ENCODE peak calls at places on chromosomes 7 and 10, in five cellular contexts. One of them, this sample, is unnamed.
A peak's percentile ranks its signal among the peaks of the same experiment; 100 is the strongest.

GRCh38 chr10:79994556-79994955 is 45.7 kb upstream of the SFTPD start:
- DNase-seq in astrocyte: no peak
- DNase-seq in stomach: no peak
- DNase-seq in mammary epithelial cell: no peak
- DNase-seq in cardiac muscle cell: no peak
- DNase-seq in this sample: no peak

GRCh38 chr10:112223725-112224124 is 40.2 kb upstream of the GPAM start:
- DNase-seq in mammary epithelial cell: no peak
- DNase-seq in cardiac muscle cell: no peak
- DNase-seq in astrocyte: no peak
- DNase-seq in stomach: no peak
- DNase-seq in this sample: peak; percentile 9

GRCh38 chr7:52501696-52502095 is 533.7 kb upstream of the POM121L12 start:
- DNase-seq in stomach: no peak
- DNase-seq in cardiac muscle cell: no peak
- DNase-seq in mammary epithelial cell: no peak
- DNase-seq in astrocyte: no peak
- DNase-seq in this sample: no peak

GRCh38 chr10:78700816-78701520 is 367.8 kb upstream of the ZMIZ1 start:
- DNase-seq in mammary epithelial cell: no peak
- DNase-seq in astrocyte: no peak
- DNase-seq in cardiac muscle cell: no peak
- DNase-seq in stomach: no peak
- DNase-seq in this sample: no peak

GRCh38 chr7:130393095-130393494 is 12.8 kb downstream of the CPA1 start:
- DNase-seq in stomach: no peak
- DNase-seq in astrocyte: peak; percentile 82
- DNase-seq in cardiac muscle cell: peak; percentile 74
- DNase-seq in mammary epithelial cell: no peak
- DNase-seq in this sample: no peak

GRCh38 chr7:69109131-69109740 is 489.0 kb upstream of the AUTS2 start:
- DNase-seq in astrocyte: no peak
- DNase-seq in stomach: no peak
- DNase-seq in mammary epithelial cell: no peak
- DNase-seq in cardiac muscle cell: no peak
- DNase-seq in this sample: no peak

GRCh38 chr10:43057231-43057711 is 19.6 kb upstream of the RET start:
- DNase-seq in stomach: no peak
- DNase-seq in mammary epithelial cell: no peak
- DNase-seq in astrocyte: no peak
- DNase-seq in cardiac muscle cell: no peak
- DNase-seq in this sample: no peak

GRCh38 chr7:129664029-129665012 is 52.8 kb downstream of the NRF1 start:
- DNase-seq in cardiac muscle cell: peak; percentile 83
- DNase-seq in astrocyte: peak; percentile 57
- DNase-seq in stomach: no peak
- DNase-seq in mammary epithelial cell: peak; percentile 48
- DNase-seq in this sample: peak; percentile 32

GRCh38 chr10:17951868-17952371 is at the start of gene SLC39A12:
- DNase-seq in astrocyte: peak; percentile 75
- DNase-seq in mammary epithelial cell: peak; percentile 42
- DNase-seq in cardiac muscle cell: peak; percentile 33
- DNase-seq in stomach: no peak
- DNase-seq in this sample: no peak

GRCh38 chr7:2191026-2191425 is 41.7 kb downstream of the MAD1L1 start:
- DNase-seq in cardiac muscle cell: no peak
- DNase-seq in mammary epithelial cell: no peak
- DNase-seq in astrocyte: peak; percentile 61
- DNase-seq in stomach: no peak
- DNase-seq in this sample: no peak

GRCh38 chr10:7275761-7276440 is 134.9 kb downstream of the SFMBT2 start:
- DNase-seq in astrocyte: no peak
- DNase-seq in mammary epithelial cell: no peak
- DNase-seq in stomach: no peak
- DNase-seq in cardiac muscle cell: no peak
- DNase-seq in this sample: no peak

GRCh38 chr7:101240226-101241014 is 2.8 kb upstream of the CLDN15 start:
- DNase-seq in astrocyte: no peak
- DNase-seq in mammary epithelial cell: no peak
- DNase-seq in cardiac muscle cell: no peak
- DNase-seq in stomach: no peak
- DNase-seq in this sample: peak; percentile 99
- H3K4me1 ChIP-seq in astrocyte: peaks cover 9% of the 10 kb centered on the region
- H3K4me1 ChIP-seq in mammary epithelial cell: peaks cover 25% of the 10 kb centered on the region
- H3K4me1 ChIP-seq in cardiac muscle cell: peaks cover 10% of the 10 kb centered on the region
- H3K4me1 ChIP-seq in stomach: peaks cover 76% of the 10 kb centered on the region
- H3K4me1 ChIP-seq in this sample: peaks cover 1% of the 10 kb centered on the region

GRCh38 chr7:99121496-99122021 is 22.3 kb downstream of the SMURF1 start:
- DNase-seq in mammary epithelial cell: no peak
- DNase-seq in astrocyte: no peak
- DNase-seq in cardiac muscle cell: peak; percentile 76
- DNase-seq in stomach: no peak
- DNase-seq in this sample: no peak
- H3K4me3 ChIP-seq in mammary epithelial cell: no peak overlapping the region
- H3K4me3 ChIP-seq in astrocyte: no peak overlapping the region
- H3K4me3 ChIP-seq in cardiac muscle cell: no peak overlapping the region
- H3K4me3 ChIP-seq in stomach: no peak overlapping the region
- H3K4me3 ChIP-seq in this sample: no peak overlapping the region

GRCh38 chr7:138661236-138661635 is 39.9 kb downstream of the SVOPL start:
- DNase-seq in astrocyte: no peak
- DNase-seq in mammary epithelial cell: no peak
- DNase-seq in stomach: no peak
- DNase-seq in cardiac muscle cell: no peak
- DNase-seq in this sample: no peak
- H3K4me1 ChIP-seq in astrocyte: peaks cover 2% of the 10 kb centered on the region
- H3K4me1 ChIP-seq in mammary epithelial cell: peaks cover 3% of the 10 kb centered on the region
- H3K4me1 ChIP-seq in stomach: peaks cover 6% of the 10 kb centered on the region
- H3K4me1 ChIP-seq in cardiac muscle cell: peaks cover 52% of the 10 kb centered on the region
- H3K4me1 ChIP-seq in this sample: no peaks in the 10 kb centered on the region

DNA sequence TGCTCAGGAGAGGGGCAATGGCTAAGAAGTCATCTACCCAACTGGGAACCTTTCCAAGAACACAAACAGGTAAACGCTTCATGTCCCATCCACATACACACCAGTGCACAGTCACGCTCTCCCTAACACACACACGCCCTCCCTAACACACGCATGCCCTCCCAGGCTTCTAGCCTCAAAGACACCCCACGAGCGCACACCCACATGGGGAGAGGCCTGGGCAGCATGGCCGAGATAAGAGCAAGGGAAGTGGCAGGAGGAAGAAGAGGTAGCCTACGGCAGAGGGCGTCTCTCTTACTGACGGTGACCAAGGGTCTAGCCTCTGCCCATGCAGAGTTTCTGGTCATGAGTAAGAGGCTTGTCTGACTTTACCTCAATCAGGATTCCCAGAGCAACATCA is 3.1 kb downstream of the CYREN start:
- DNase-seq in cardiac muscle cell: no peak
- DNase-seq in mammary epithelial cell: no peak
- DNase-seq in astrocyte: no peak
- DNase-seq in stomach: no peak
- DNase-seq in this sample: no peak
- H3K4me3 ChIP-seq in cardiac muscle cell: no peak overlapping the region
- H3K4me3 ChIP-seq in mammary epithelial cell: no peak overlapping the region
- H3K4me3 ChIP-seq in astrocyte: no peak overlapping the region
- H3K4me3 ChIP-seq in stomach: peak overlapping the region; percentile 2
- H3K4me3 ChIP-seq in this sample: no peak overlapping the region

DNA sequence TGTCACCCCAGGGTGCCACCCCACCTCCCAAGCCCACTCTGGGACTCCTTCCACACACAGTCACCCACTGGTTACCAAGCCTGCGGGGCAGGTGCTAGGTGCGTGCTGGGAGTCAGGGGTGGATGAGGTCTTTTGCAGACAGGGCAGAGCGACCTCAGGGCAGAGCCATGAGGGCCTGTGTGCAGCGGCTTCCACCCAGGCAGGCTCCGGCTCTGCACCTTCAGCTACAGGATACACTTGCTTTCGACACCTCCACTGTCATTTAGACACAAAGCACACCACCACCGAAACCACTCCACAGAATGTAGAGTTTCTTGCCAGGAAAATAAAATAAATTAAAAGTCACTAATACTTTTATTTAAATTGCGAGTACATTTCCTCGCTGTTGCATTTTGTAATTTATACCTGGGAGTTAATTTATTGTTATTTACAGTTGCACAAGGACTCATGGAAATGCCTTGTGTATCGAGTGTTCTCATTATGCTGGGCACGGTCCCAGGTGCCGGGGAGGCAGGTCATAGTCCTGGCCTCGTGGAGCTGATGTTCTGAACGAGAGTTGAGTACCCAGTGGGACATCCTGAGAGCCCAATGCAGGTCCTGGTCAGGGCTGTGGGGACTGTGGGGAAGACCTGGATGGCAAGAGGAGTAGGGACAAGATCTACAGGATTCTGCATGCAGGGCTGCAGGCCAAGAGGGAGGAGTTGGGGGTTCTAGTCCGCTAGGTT is 127.8 kb downstream of the CUX1 start:
- DNase-seq in cardiac muscle cell: no peak
- DNase-seq in stomach: no peak
- DNase-seq in astrocyte: no peak
- DNase-seq in mammary epithelial cell: no peak
- DNase-seq in this sample: no peak
- H3K4me1 ChIP-seq in cardiac muscle cell: peaks cover 79% of the 10 kb centered on the region
- H3K4me1 ChIP-seq in stomach: peaks cover 83% of the 10 kb centered on the region
- H3K4me1 ChIP-seq in astrocyte: peaks cover 31% of the 10 kb centered on the region
- H3K4me1 ChIP-seq in mammary epithelial cell: peaks cover 22% of the 10 kb centered on the region
- H3K4me1 ChIP-seq in this sample: no peaks in the 10 kb centered on the region